ENCODE peak calls at places on chromosomes 11 and 22, in six cellular contexts. One of them, this sample, is unnamed.

GRCh38 chr11:102197759-102198158 is 87.5 kb downstream of the YAP1 start:
- DNase-seq in psoas muscle: no peak
- DNase-seq in sigmoid colon: no peak
- DNase-seq in left ventricle myocardium inferior: no peak
- DNase-seq in BJ: no peak
- DNase-seq in endothelial cell: peak
- DNase-seq in this sample: no peak

GRCh38 chr11:69540118-69541000 is 58.9 kb downstream of the LINC01488 start:
- DNase-seq in psoas muscle: peak
- DNase-seq in sigmoid colon: peak
- DNase-seq in left ventricle myocardium inferior: peak
- DNase-seq in BJ: no peak
- DNase-seq in endothelial cell: no peak
- DNase-seq in this sample: peak

GRCh38 chr11:74611369-74611861 is 19.0 kb downstream of the POLD3 start:
- DNase-seq in psoas muscle: no peak
- DNase-seq in sigmoid colon: no peak
- DNase-seq in left ventricle myocardium inferior: no peak
- DNase-seq in BJ: peak
- DNase-seq in endothelial cell: no peak
- DNase-seq in this sample: peak

GRCh38 chr22:30705710-30706651 is 11.3 kb downstream of the OSBP2 start:
- DNase-seq in psoas muscle: no peak
- DNase-seq in sigmoid colon: no peak
- DNase-seq in left ventricle myocardium inferior: no peak
- DNase-seq in BJ: peak
- DNase-seq in endothelial cell: no peak
- DNase-seq in this sample: no peak

GRCh38 chr11:504053-504993 is 2.7 kb downstream of the RNH1 start:
- DNase-seq in psoas muscle: no peak
- DNase-seq in sigmoid colon: no peak
- DNase-seq in left ventricle myocardium inferior: peak
- DNase-seq in BJ: no peak
- DNase-seq in endothelial cell: no peak
- DNase-seq in this sample: no peak

GRCh38 chr11:130817608-130817944 is 98.7 kb downstream of the SNX19 start:
- DNase-seq in psoas muscle: no peak
- DNase-seq in sigmoid colon: no peak
- DNase-seq in left ventricle myocardium inferior: no peak
- DNase-seq in BJ: no peak
- DNase-seq in endothelial cell: no peak
- DNase-seq in this sample: no peak

GRCh38 chr11:19027829-19028595 is 32.5 kb downstream of the MRGPRX2 start:
- DNase-seq in psoas muscle: no peak
- DNase-seq in sigmoid colon: no peak
- DNase-seq in left ventricle myocardium inferior: no peak
- DNase-seq in BJ: peak
- DNase-seq in endothelial cell: no peak
- DNase-seq in this sample: peak

GRCh38 chr11:109859325-109859724 is 233.9 kb upstream of the ZC3H12C start:
- DNase-seq in psoas muscle: no peak
- DNase-seq in sigmoid colon: no peak
- DNase-seq in left ventricle myocardium inferior: no peak
- DNase-seq in BJ: no peak
- DNase-seq in endothelial cell: no peak
- DNase-seq in this sample: peak

GRCh38 chr11:11038339-11039248 is 180.7 kb upstream of the ZBED5 start:
- DNase-seq in psoas muscle: peak
- DNase-seq in sigmoid colon: peak
- DNase-seq in left ventricle myocardium inferior: no peak
- DNase-seq in BJ: no peak
- DNase-seq in endothelial cell: no peak
- DNase-seq in this sample: no peak

GRCh38 chr22:24426859-24427499 is 420 bp upstream of the ADORA2A start:
- DNase-seq in psoas muscle: peak
- DNase-seq in sigmoid colon: no peak
- DNase-seq in left ventricle myocardium inferior: no peak
- DNase-seq in BJ: no peak
- DNase-seq in endothelial cell: no peak
- DNase-seq in this sample: no peak

GRCh38 chr11:35163707-35164496 is 24.9 kb downstream of the CD44 start:
- DNase-seq in psoas muscle: no peak
- DNase-seq in sigmoid colon: no peak
- DNase-seq in left ventricle myocardium inferior: no peak
- DNase-seq in BJ: no peak
- DNase-seq in endothelial cell: no peak
- DNase-seq in this sample: no peak

GRCh38 chr11:65392186-65392829 is 5.9 kb downstream of the FRMD8 start:
- DNase-seq in psoas muscle: no peak
- DNase-seq in sigmoid colon: peak
- DNase-seq in left ventricle myocardium inferior: no peak
- DNase-seq in BJ: no peak
- DNase-seq in endothelial cell: no peak
- DNase-seq in this sample: no peak

GRCh38 chr22:23075525-23076216 is 5.4 kb downstream of the GNAZ start:
- DNase-seq in psoas muscle: peak
- DNase-seq in sigmoid colon: no peak
- DNase-seq in left ventricle myocardium inferior: no peak
- DNase-seq in BJ: no peak
- DNase-seq in endothelial cell: no peak
- DNase-seq in this sample: no peak

GRCh38 chr11:120622189-120622912 is 110.8 kb downstream of the GRIK4 start:
- DNase-seq in psoas muscle: peak
- DNase-seq in sigmoid colon: no peak
- DNase-seq in left ventricle myocardium inferior: peak
- DNase-seq in BJ: no peak
- DNase-seq in endothelial cell: no peak
- DNase-seq in this sample: no peak

GRCh38 chr11:73233211-73233610 is 15.1 kb downstream of the P2RY2 start:
- DNase-seq in psoas muscle: peak
- DNase-seq in sigmoid colon: peak
- DNase-seq in left ventricle myocardium inferior: no peak
- DNase-seq in BJ: no peak
- DNase-seq in endothelial cell: no peak
- DNase-seq in this sample: no peak

GRCh38 chr22:19800761-19801244 is 40.2 kb downstream of the TBX1 start:
- DNase-seq in psoas muscle: peak
- DNase-seq in sigmoid colon: peak
- DNase-seq in left ventricle myocardium inferior: no peak
- DNase-seq in BJ: no peak
- DNase-seq in endothelial cell: peak
- DNase-seq in this sample: no peak

GRCh38 chr11:116589402-116589801 is 183.4 kb downstream of the BUD13 start:
- DNase-seq in psoas muscle: no peak
- DNase-seq in sigmoid colon: no peak
- DNase-seq in left ventricle myocardium inferior: no peak
- DNase-seq in BJ: no peak
- DNase-seq in endothelial cell: no peak
- DNase-seq in this sample: no peak

GRCh38 chr11:100640646-100641045 is 46.4 kb upstream of the ARHGAP42 start:
- DNase-seq in psoas muscle: no peak
- DNase-seq in sigmoid colon: no peak
- DNase-seq in left ventricle myocardium inferior: no peak
- DNase-seq in BJ: no peak
- DNase-seq in endothelial cell: no peak
- DNase-seq in this sample: no peak

GRCh38 chr11:130721736-130722135 is 194.5 kb downstream of the SNX19 start:
- DNase-seq in psoas muscle: no peak
- DNase-seq in sigmoid colon: no peak
- DNase-seq in left ventricle myocardium inferior: no peak
- DNase-seq in BJ: no peak
- DNase-seq in endothelial cell: no peak
- DNase-seq in this sample: no peak

GRCh38 chr22:44617828-44618227 is 84.2 kb upstream of the PRR5 start:
- DNase-seq in psoas muscle: no peak
- DNase-seq in sigmoid colon: no peak
- DNase-seq in left ventricle myocardium inferior: no peak
- DNase-seq in BJ: no peak
- DNase-seq in endothelial cell: no peak
- DNase-seq in this sample: no peak

GRCh38 chr22:44615602-44616180 is 86.3 kb upstream of the PRR5 start:
- DNase-seq in psoas muscle: peak
- DNase-seq in sigmoid colon: no peak
- DNase-seq in left ventricle myocardium inferior: no peak
- DNase-seq in BJ: no peak
- DNase-seq in endothelial cell: no peak
- DNase-seq in this sample: no peak

GRCh38 chr22:44616461-44616860 is 85.5 kb upstream of the PRR5 start:
- DNase-seq in psoas muscle: no peak
- DNase-seq in sigmoid colon: no peak
- DNase-seq in left ventricle myocardium inferior: no peak
- DNase-seq in BJ: no peak
- DNase-seq in endothelial cell: no peak
- DNase-seq in this sample: no peak

GRCh38 chr22:44618400-44618799 is 83.6 kb upstream of the PRR5 start:
- DNase-seq in psoas muscle: peak
- DNase-seq in sigmoid colon: no peak
- DNase-seq in left ventricle myocardium inferior: no peak
- DNase-seq in BJ: no peak
- DNase-seq in endothelial cell: no peak
- DNase-seq in this sample: no peak

GRCh38 chr22:44616882-44617655 is 84.9 kb upstream of the PRR5 start:
- DNase-seq in psoas muscle: peak
- DNase-seq in sigmoid colon: no peak
- DNase-seq in left ventricle myocardium inferior: peak
- DNase-seq in BJ: no peak
- DNase-seq in endothelial cell: no peak
- DNase-seq in this sample: no peak
- TF ChIP-seq CTCF in psoas muscle: no peak
- TF ChIP-seq CTCF in sigmoid colon: no peak
- TF ChIP-seq CTCF in left ventricle myocardium inferior: no peak
- TF ChIP-seq CTCF in BJ: no peak
- TF ChIP-seq CTCF in endothelial cell: no peak
- TF ChIP-seq CTCF in this sample: no peak

DNA sequence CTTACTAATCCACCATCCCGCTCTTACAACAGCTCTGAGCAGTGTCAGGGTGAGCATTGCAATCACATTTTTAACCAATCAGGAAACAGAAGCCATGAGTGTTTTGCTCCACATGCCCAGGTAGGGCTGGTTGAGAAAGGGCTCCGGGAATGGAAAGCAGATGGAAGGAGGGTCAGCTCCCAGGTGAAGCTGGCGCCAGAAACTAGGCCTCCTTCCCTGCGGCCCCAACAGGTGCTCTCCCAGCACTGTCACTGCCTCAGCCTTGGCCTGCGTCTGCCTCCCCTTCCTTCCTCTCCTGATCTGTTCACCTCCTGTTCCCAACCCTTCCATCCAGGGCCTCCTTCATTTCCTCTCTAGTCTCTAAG is 4.6 kb upstream of the VSIG10L2 start:
- DNase-seq in psoas muscle: no peak
- DNase-seq in sigmoid colon: peak
- DNase-seq in left ventricle myocardium inferior: no peak
- DNase-seq in BJ: no peak
- DNase-seq in endothelial cell: no peak
- DNase-seq in this sample: no peak
- TF ChIP-seq CTCF in psoas muscle: no peak
- TF ChIP-seq CTCF in sigmoid colon: no peak
- TF ChIP-seq CTCF in left ventricle myocardium inferior: no peak
- TF ChIP-seq CTCF in BJ: no peak
- TF ChIP-seq CTCF in endothelial cell: no peak
- TF ChIP-seq CTCF in this sample: no peak

GRCh38 chr11:86115542-86116385 is 46.9 kb upstream of the PICALM start:
- DNase-seq in psoas muscle: no peak
- DNase-seq in sigmoid colon: no peak
- DNase-seq in left ventricle myocardium inferior: no peak
- DNase-seq in BJ: no peak
- DNase-seq in endothelial cell: no peak
- DNase-seq in this sample: no peak
- TF ChIP-seq CTCF in psoas muscle: no peak
- TF ChIP-seq CTCF in sigmoid colon: no peak
- TF ChIP-seq CTCF in left ventricle myocardium inferior: no peak
- TF ChIP-seq CTCF in BJ: no peak
- TF ChIP-seq CTCF in endothelial cell: no peak
- TF ChIP-seq CTCF in this sample: peak

DNA sequence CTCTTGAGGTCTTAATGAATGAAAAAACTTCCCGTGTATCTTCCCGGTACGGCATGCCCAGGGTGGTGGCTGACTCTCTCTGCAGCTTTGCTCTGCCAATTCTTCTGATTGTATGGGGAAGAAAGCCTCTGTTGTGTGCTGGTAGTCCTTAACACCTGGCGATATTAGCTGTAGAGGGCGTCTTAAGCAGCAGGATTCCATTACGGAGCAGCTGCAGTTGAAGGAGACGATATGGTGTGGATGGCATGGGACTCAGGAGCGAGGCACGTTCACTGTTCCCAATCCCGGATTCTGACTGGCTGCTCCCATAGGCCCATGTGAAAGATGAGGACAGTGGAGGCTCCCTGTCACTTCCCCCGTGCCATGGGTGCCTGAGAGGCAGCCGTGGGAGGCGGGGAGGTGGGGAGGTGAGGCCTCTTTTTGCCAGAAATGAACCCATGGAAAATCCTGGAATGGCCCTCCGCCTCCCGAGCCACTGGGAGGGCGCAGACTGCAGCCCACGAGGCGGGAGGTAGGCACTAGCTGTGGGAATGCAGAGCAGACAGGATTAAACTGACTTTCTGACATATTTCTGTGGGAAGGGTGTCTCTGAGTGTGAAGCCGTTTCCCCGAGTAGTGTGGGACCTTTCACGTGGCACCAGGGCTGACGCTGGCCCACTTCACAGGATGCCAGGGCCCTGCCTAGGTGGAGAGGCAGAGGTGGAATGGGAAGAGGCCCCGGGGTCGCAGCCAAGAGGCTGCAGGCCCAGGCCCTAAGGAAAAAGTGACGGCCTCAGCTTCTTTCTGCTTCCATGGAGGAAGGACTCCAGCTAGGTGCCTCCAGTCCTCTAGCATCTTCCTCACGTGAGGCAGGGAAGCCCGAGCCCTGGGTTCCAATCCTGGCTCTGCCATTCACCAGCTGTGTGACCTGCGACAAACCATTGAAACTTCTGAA is 121.4 kb upstream of the CD82 start:
- DNase-seq in psoas muscle: no peak
- DNase-seq in sigmoid colon: no peak
- DNase-seq in left ventricle myocardium inferior: no peak
- DNase-seq in BJ: no peak
- DNase-seq in endothelial cell: no peak
- DNase-seq in this sample: no peak
- TF ChIP-seq CTCF in psoas muscle: no peak
- TF ChIP-seq CTCF in sigmoid colon: no peak
- TF ChIP-seq CTCF in left ventricle myocardium inferior: no peak
- TF ChIP-seq CTCF in BJ: no peak
- TF ChIP-seq CTCF in endothelial cell: no peak
- TF ChIP-seq CTCF in this sample: no peak

DNA sequence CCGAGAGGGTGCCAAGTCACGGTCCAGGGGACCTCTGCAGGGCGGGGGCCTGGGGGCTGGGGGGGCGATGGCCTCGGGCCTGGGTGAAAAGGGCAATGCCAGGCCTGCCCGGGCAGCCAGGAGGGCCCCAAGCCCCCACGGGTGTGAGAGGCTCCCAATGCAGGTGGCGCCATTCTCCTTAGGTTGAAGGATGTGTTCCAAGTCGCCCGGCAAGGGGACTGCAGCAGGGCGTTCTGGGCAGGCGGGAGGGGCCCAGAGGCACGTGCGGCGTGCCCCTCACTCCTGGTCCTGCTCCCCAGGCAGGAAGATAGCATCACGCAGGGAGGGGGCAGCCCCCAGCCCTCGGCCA is 730 bp upstream of the TNNI2 start:
- DNase-seq in psoas muscle: no peak
- DNase-seq in sigmoid colon: no peak
- DNase-seq in left ventricle myocardium inferior: no peak
- DNase-seq in BJ: no peak
- DNase-seq in endothelial cell: no peak
- DNase-seq in this sample: no peak
- TF ChIP-seq CTCF in psoas muscle: no peak
- TF ChIP-seq CTCF in sigmoid colon: no peak
- TF ChIP-seq CTCF in left ventricle myocardium inferior: peak
- TF ChIP-seq CTCF in BJ: no peak
- TF ChIP-seq CTCF in endothelial cell: peak
- TF ChIP-seq CTCF in this sample: no peak